ENCODE peak calls at places on chromosomes 12 and 14, in nine cellular contexts. T is CD4-positive, alpha-beta T cell; L is T-helper 17 cell; V is nephron progenitor cell; U is A549; B is stimulated activated CD4-positive, alpha-beta T cell treated with anti-CD3 and anti-CD28 coated beads, Interleukin-4, amount 100 ng/mL, for 1 hour; X is H7; C is SK-MEL-5; D is endothelial cell of umbilical vein. H is an unnamed sample.

GRCh38 chr12:57516617-57517153 is 3.6 kb downstream of the DDIT3 start:
- DNase-seq in T (no peak), L (no peak), V (no peak), U (no peak), B (no peak), X (no peak), C (no peak), D (no peak), H (no peak)

GRCh38 chr14:96192049-96192448 is 12.6 kb upstream of the BDKRB2 start:
- DNase-seq in T (no peak), L (no peak), V (no peak), U (no peak), B (no peak), X (no peak), C (no peak), D (no peak), H (no peak)

GRCh38 chr14:54338696-54339317 is 58.0 kb upstream of the CDKN3 start:
- DNase-seq in T (no peak), L (no peak), V (no peak), U (peak; percentile 18), B (no peak), X (no peak), C (peak; percentile 60), D (peak; percentile 78), H (no peak)

GRCh38 chr14:52356025-52356424 is 41.9 kb downstream of the PTGER2 start:
- DNase-seq in T (no peak), L (no peak), V (no peak), U (no peak), B (no peak), X (no peak), C (no peak), D (no peak), H (no peak)

GRCh38 chr12:11652351-11653040 is 3.0 kb downstream of the ETV6 start:
- DNase-seq in T (no peak), L (no peak), V (no peak), U (no peak), B (no peak), X (no peak), C (peak; percentile 68), D (peak; percentile 67), H (no peak)

GRCh38 chr12:130959632-130960031 is 5.9 kb downstream of the ADGRD1 start:
- DNase-seq in T (no peak), L (no peak), V (no peak), U (no peak), B (no peak), X (peak; percentile 17), C (no peak), D (no peak), H (no peak)

GRCh38 chr12:93563807-93564538 is 8.5 kb upstream of the SOCS2 start:
- DNase-seq in T (no peak), L (no peak), V (no peak), U (peak; percentile 76), B (no peak), X (peak; percentile 30), C (peak; percentile 48), D (no peak), H (no peak)

GRCh38 chr14:24938593-24938992 is 111.4 kb downstream of the STXBP6 start:
- DNase-seq in T (no peak), L (no peak), V (no peak), U (no peak), B (no peak), X (no peak), C (no peak), D (no peak), H (no peak)

GRCh38 chr14:24147761-24148428 is 597 bp downstream of the RNF31 start:
- DNase-seq in T (no peak), L (no peak), V (no peak), U (no peak), B (no peak), X (no peak), C (no peak), D (no peak), H (no peak)

GRCh38 chr12:107843351-107844311 is 69.1 kb downstream of the ASCL4 start:
- DNase-seq in T (no peak), L (no peak), V (peak; percentile 63), U (no peak), B (no peak), X (peak; percentile 67), C (no peak), D (no peak), H (no peak)

GRCh38 chr14:85528882-85529585 is 910 bp upstream of the FLRT2 start:
- DNase-seq in T (no peak), L (no peak), V (no peak), U (no peak), B (no peak), X (peak; percentile 19), C (no peak), D (peak; percentile 83), H (no peak)

GRCh38 chr14:84303140-84303539 is 1226.8 kb upstream of the FLRT2 start:
- DNase-seq in T (no peak), L (no peak), V (no peak), U (no peak), B (no peak), X (no peak), C (no peak), D (no peak), H (no peak)

GRCh38 chr14:37668646-37669045 is 73.2 kb downstream of the TTC6 start:
- DNase-seq in T (no peak), L (no peak), V (no peak), U (no peak), B (no peak), X (no peak), C (no peak), D (no peak), H (no peak)

GRCh38 chr14:69484444-69485113 is at the start of gene PLEKHD1:
- DNase-seq in T (no peak), L (no peak), V (peak; percentile 58), U (peak; percentile 51), B (no peak), X (peak; percentile 99), C (no peak), D (no peak), H (no peak)

GRCh38 chr12:82942963-82943362 is 256.3 kb downstream of the TMTC2 start:
- DNase-seq in T (no peak), L (no peak), V (no peak), U (no peak), B (no peak), X (no peak), C (no peak), D (no peak), H (no peak)

GRCh38 chr12:93521225-93521854 is 51.1 kb upstream of the SOCS2 start:
- DNase-seq in T (no peak), L (no peak), V (no peak), U (no peak), B (no peak), X (peak; percentile 46), C (no peak), D (no peak), H (no peak)

GRCh38 chr12:77855548-77855947 is 24.9 kb downstream of the NAV3 start:
- DNase-seq in T (no peak), L (no peak), V (no peak), U (no peak), B (no peak), X (no peak), C (no peak), D (no peak), H (no peak)

GRCh38 chr12:79426121-79426520 is 264.6 kb downstream of the PAWR start:
- DNase-seq in T (no peak), L (no peak), V (no peak), U (no peak), B (no peak), X (no peak), C (no peak), D (no peak), H (no peak)